ENCODE peak calls at places on chromosomes 5 and 9, in five cellular contexts. H is brain microvascular endothelial cell, S is fibroblast of pulmonary artery, K is lower lobe of right lung, O is uterus. B is an unnamed sample.

GRCh38 chr5:395156-395920 is 47.6 kb upstream of the EXOC3 start:
- DNase-seq in H (peak; percentile 71), S (peak; percentile 72), K (no peak), O (no peak), B (peak; percentile 42)

GRCh38 chr9:76667521-76667957 is 96.7 kb upstream of the PCA3 start:
- DNase-seq in H (peak; percentile 62), S (peak; percentile 73), K (no peak), O (no peak), B (peak; percentile 69)

GRCh38 chr9:81108821-81109220 is 580.5 kb downstream of the TLE1 start:
- DNase-seq in H (no peak), S (no peak), K (no peak), O (no peak), B (no peak)

GRCh38 chr5:1414311-1415058 is 30.8 kb downstream of the SLC6A3 start:
- DNase-seq in H (no peak), S (no peak), K (peak; percentile 37), O (no peak), B (no peak)

GRCh38 chr5:79318935-79319614 is 83.1 kb downstream of the JMY start:
- DNase-seq in H (peak; percentile 89), S (peak; percentile 85), K (no peak), O (no peak), B (peak; percentile 91)

GRCh38 chr9:135502168-135502872 is 1.8 kb downstream of the MRPS2 start:
- DNase-seq in H (no peak), S (no peak), K (peak; percentile 35), O (no peak), B (no peak)

GRCh38 chr5:141957367-141957993 is 522 bp downstream of the PCDH12 start:
- DNase-seq in H (no peak), S (no peak), K (no peak), O (no peak), B (no peak)

GRCh38 chr5:124824637-124825158 is 78.3 kb upstream of the ZNF608 start:
- DNase-seq in H (peak; percentile 79), S (peak; percentile 96), K (no peak), O (no peak), B (peak; percentile 98)

GRCh38 chr5:50730336-50730735 is 63.9 kb downstream of the PARP8 start:
- DNase-seq in H (no peak), S (no peak), K (no peak), O (no peak), B (no peak)

GRCh38 chr5:44048268-44048984 is 340.8 kb downstream of the FGF10 start:
- DNase-seq in H (no peak), S (no peak), K (no peak), O (peak; percentile 17), B (no peak)

GRCh38 chr5:166185232-166185631 is 2106.2 kb upstream of the WWC1 start:
- DNase-seq in H (no peak), S (no peak), K (no peak), O (no peak), B (no peak)

GRCh38 chr5:91425046-91425445 is 41.9 kb upstream of the ARRDC3 start:
- DNase-seq in H (no peak), S (no peak), K (no peak), O (no peak), B (no peak)

GRCh38 chr5:145660897-145661650 is 174.1 kb downstream of the PRELID2 start:
- DNase-seq in H (no peak), S (peak; percentile 48), K (no peak), O (no peak), B (no peak)

GRCh38 chr9:18255158-18255629 is 218.8 kb upstream of the ADAMTSL1 start:
- DNase-seq in H (peak; percentile 70), S (peak; percentile 91), K (peak; percentile 79), O (peak; percentile 80), B (peak; percentile 94)

GRCh38 chr9:77449177-77450092 is 198.7 kb downstream of the GNA14 start:
- DNase-seq in H (peak; percentile 97), S (peak; percentile 95), K (no peak), O (no peak), B (peak; percentile 96)

GRCh38 chr5:6727231-6727630 is 14.0 kb downstream of the TENT4A start:
- DNase-seq in H (no peak), S (no peak), K (no peak), O (no peak), B (no peak)

GRCh38 chr5:158849219-158849791 is 250.4 kb downstream of the EBF1 start:
- DNase-seq in H (no peak), S (no peak), K (no peak), O (no peak), B (no peak)

GRCh38 chr5:154278908-154279307 is 88.4 kb downstream of the GALNT10 start:
- DNase-seq in H (no peak), S (no peak), K (no peak), O (no peak), B (peak; percentile 50)

GRCh38 chr5:120655828-120656435 is 191.8 kb downstream of the PRR16 start:
- DNase-seq in H (peak; percentile 41), S (peak; percentile 38), K (no peak), O (no peak), B (peak; percentile 68)

GRCh38 chr5:6228257-6229250 is 149.8 kb downstream of the MED10 start:
- DNase-seq in H (no peak), S (no peak), K (no peak), O (no peak), B (no peak)

GRCh38 chr5:2391566-2391965 is 359.9 kb downstream of the IRX2 start:
- DNase-seq in H (no peak), S (no peak), K (no peak), O (no peak), B (no peak)

GRCh38 chr5:91742504-91742903 is 359.4 kb upstream of the ARRDC3 start:
- DNase-seq in H (no peak), S (no peak), K (no peak), O (no peak), B (no peak)

GRCh38 chr5:107215581-107215980 is 455.2 kb downstream of the EFNA5 start:
- DNase-seq in H (no peak), S (peak; percentile 2), K (no peak), O (no peak), B (no peak)

GRCh38 chr5:139774980-139775654 is 20.5 kb upstream of the PSD2 start:
- DNase-seq in H (peak; percentile 48), S (peak; percentile 29), K (peak; percentile 86), O (peak; percentile 69), B (peak; percentile 47)

GRCh38 chr5:74994791-74995190 is 57.6 kb downstream of the GCNT4 start:
- DNase-seq in H (no peak), S (no peak), K (no peak), O (no peak), B (no peak)

GRCh38 chr5:74991522-74991921 is 60.8 kb downstream of the GCNT4 start:
- DNase-seq in H (no peak), S (no peak), K (no peak), O (no peak), B (no peak)

GRCh38 chr5:74992791-74993190 is 59.6 kb downstream of the GCNT4 start:
- DNase-seq in H (no peak), S (no peak), K (no peak), O (no peak), B (no peak)

GRCh38 chr5:74993743-74994142 is 58.6 kb downstream of the GCNT4 start:
- DNase-seq in H (no peak), S (no peak), K (no peak), O (no peak), B (no peak)

GRCh38 chr5:74995931-74996330 is 56.4 kb downstream of the GCNT4 start:
- DNase-seq in H (no peak), S (no peak), K (no peak), O (no peak), B (no peak)
- TF ChIP-seq CTCF in H (no peak), S (no peak), K (no peak), O (no peak), B (no peak)

GRCh38 chr5:143145388-143145787 is 258.1 kb downstream of the NR3C1 start:
- DNase-seq in H (no peak), S (no peak), K (no peak), O (no peak), B (no peak)
- H3K4me3 ChIP-seq in H (no peak overlapping the region), S (no peak overlapping the region), K (no peak overlapping the region), O (no peak overlapping the region), B (no peak overlapping the region)

GRCh38 chr9:124054671-124055212 is 43.2 kb downstream of the LHX2 start:
- DNase-seq in H (peak; percentile 96), S (peak; percentile 81), K (no peak), O (no peak), B (peak; percentile 86)
- TF ChIP-seq CTCF in H (peak; percentile 26), S (peak; percentile 18), K (no peak), O (no peak), B (peak; percentile 44)

GRCh38 chr9:131043097-131043496 is 34.1 kb downstream of the LAMC3 start:
- DNase-seq in H (no peak), S (peak; percentile 21), K (no peak), O (no peak), B (no peak)

GRCh38 chr9:131046093-131046380 is 37.1 kb downstream of the LAMC3 start:
- DNase-seq in H (no peak), S (no peak), K (no peak), O (no peak), B (no peak)

GRCh38 chr9:131045300-131046092 is 36.5 kb downstream of the LAMC3 start:
- DNase-seq in H (no peak), S (no peak), K (no peak), O (no peak), B (peak; percentile 19)

GRCh38 chr9:131042666-131043065 is 33.7 kb downstream of the LAMC3 start:
- DNase-seq in H (no peak), S (no peak), K (no peak), O (no peak), B (no peak)

DNA sequence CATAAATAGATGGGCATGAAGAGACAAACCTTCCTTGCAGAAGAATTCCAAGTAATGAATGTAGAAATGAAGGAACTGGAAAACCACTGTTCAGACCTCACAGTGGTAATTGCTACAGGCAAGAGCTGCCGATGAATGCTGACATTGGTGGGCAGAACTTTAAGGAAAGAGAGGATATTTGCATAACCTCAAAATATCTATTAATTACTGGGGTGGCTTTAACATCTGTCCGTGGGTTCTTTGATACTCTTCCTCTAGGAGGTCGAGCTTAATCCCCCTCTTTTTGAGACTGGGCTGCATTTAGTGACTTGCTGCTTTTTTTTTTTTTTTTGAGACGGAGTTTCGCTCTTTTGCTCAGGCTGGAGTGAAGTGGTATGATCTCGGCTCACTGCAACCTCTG is 34.7 kb downstream of the LAMC3 start:
- DNase-seq in H (no peak), S (no peak), K (no peak), O (no peak), B (no peak)
- H3K4me3 ChIP-seq in H (no peak overlapping the region), S (no peak overlapping the region), K (no peak overlapping the region), O (no peak overlapping the region), B (no peak overlapping the region)

GRCh38 chr9:127801955-127802575 is 617 bp upstream of the FPGS start:
- DNase-seq in H (no peak), S (peak; percentile 73), K (no peak), O (peak; percentile 64), B (peak; percentile 44)
- TF ChIP-seq CTCF in H (peak; percentile 16), S (no peak), K (no peak), O (peak; percentile 39), B (peak; percentile 25)